ENCODE peak calls at places on chromosomes 16 and 17, in five cellular contexts. H is stimulated activated CD8-positive, alpha-beta memory T cell treated with anti-CD3 and anti-CD28 coated beads, Interleukin-4, amount 100 ng/mL, for 24 hours; V is NCI-H1417; F is HepG2; L is AG04450. T is an unnamed sample.

GRCh38 chr16:1082952-1083675 is 10.6 kb downstream of the SSTR5 start:
- DNase-seq in H (no peak), V (no peak), F (peak), L (no peak), T (no peak)

GRCh38 chr17:74202879-74203432 is 522 bp upstream of the RPL38 start:
- DNase-seq in H (no peak), V (no peak), F (no peak), L (no peak), T (no peak)

GRCh38 chr17:29149431-29150064 is 30.6 kb downstream of the MYO18A start:
- DNase-seq in H (no peak), V (no peak), F (no peak), L (no peak), T (no peak)

GRCh38 chr16:77298638-77299360 is 99.6 kb downstream of the SYCE1L start:
- DNase-seq in H (no peak), V (no peak), F (no peak), L (peak), T (no peak)

GRCh38 chr17:73610331-73610911 is 33.8 kb downstream of the SDK2 start:
- DNase-seq in H (no peak), V (no peak), F (no peak), L (no peak), T (no peak)

GRCh38 chr17:36128411-36128978 is 24.9 kb downstream of the CCL4 start:
- DNase-seq in H (no peak), V (no peak), F (no peak), L (no peak), T (no peak)

GRCh38 chr16:82991941-82992675 is 365.3 kb downstream of the CDH13 start:
- DNase-seq in H (no peak), V (no peak), F (no peak), L (no peak), T (no peak)

GRCh38 chr16:1426734-1427451 is 4.0 kb upstream of the PERCC1 start:
- DNase-seq in H (no peak), V (peak), F (no peak), L (no peak), T (no peak)

GRCh38 chr17:65121916-65122821 is 15.0 kb upstream of the RGS9 start:
- DNase-seq in H (no peak), V (no peak), F (no peak), L (no peak), T (no peak)

GRCh38 chr16:3173892-3174617 is 13.9 kb upstream of the OR1F1 start:
- DNase-seq in H (no peak), V (peak), F (peak), L (no peak), T (no peak)

GRCh38 chr16:75754126-75754525 is 27.8 kb upstream of the CPHXL start:
- DNase-seq in H (no peak), V (no peak), F (peak), L (peak), T (no peak)

GRCh38 chr16:86121611-86122010 is 222.6 kb downstream of the IRF8 start:
- DNase-seq in H (no peak), V (no peak), F (no peak), L (no peak), T (no peak)

GRCh38 chr16:55513616-55514015 is 4.7 kb downstream of the LPCAT2 start:
- DNase-seq in H (no peak), V (no peak), F (peak), L (no peak), T (no peak)

GRCh38 chr16:84844049-84844350 is 24.2 kb downstream of the CRISPLD2 start:
- DNase-seq in H (no peak), V (peak), F (no peak), L (no peak), T (no peak)

GRCh38 chr16:58264961-58265479 is 29.8 kb downstream of the PRSS54 start:
- DNase-seq in H (no peak), V (no peak), F (no peak), L (peak), T (peak)

GRCh38 chr17:77834170-77835115 is 124.1 kb upstream of the TNRC6C start:
- DNase-seq in H (peak), V (no peak), F (peak), L (peak), T (peak)

GRCh38 chr16:28823291-28823718 is 506 bp downstream of the ATXN2L start:
- DNase-seq in H (no peak), V (no peak), F (no peak), L (no peak), T (no peak)

T was measured in adrenal gland.